ENCODE peak calls at places on chromosome 21, in eight cellular contexts. V is Right ventricle myocardium superior, S is mucosa of descending colon, O is GF-D8, E is Calu3, N is GM03348, I is ACHN, A is left ventricle myocardium inferior. W is an unnamed sample.

GRCh38 chr21:38468989-38469388 is 29.3 kb downstream of the ERG start:
- DNase-seq in A (no peak), N (peak; percentile 44), O (no peak), V (no peak), S (no peak), E (no peak), I (no peak), W (no peak)

GRCh38 chr21:45302082-45303061 is 14.7 kb upstream of the POFUT2 start:
- DNase-seq in A (peak; percentile 85), I (no peak), N (no peak), V (peak; percentile 87), E (no peak), O (peak; percentile 49), S (peak; percentile 50), W (peak; percentile 88)

GRCh38 chr21:44708866-44709425 is 2.4 kb downstream of the TSPEAR start:
- DNase-seq in O (no peak), N (no peak), E (no peak), I (no peak), V (no peak), S (no peak), A (no peak), W (no peak)

GRCh38 chr21:28669331-28669730 is 323.3 kb downstream of the LTN1 start:
- DNase-seq in I (no peak), N (no peak), S (no peak), O (no peak), E (no peak), V (no peak), A (no peak), W (no peak)

GRCh38 chr21:45818904-45819285 is 162.7 kb upstream of the COL6A1 start:
- DNase-seq in V (no peak), E (peak; percentile 24), O (no peak), I (peak; percentile 71), N (peak; percentile 47), A (no peak), S (no peak), W (no peak)

GRCh38 chr21:38888956-38889605 is 83.4 kb downstream of the ETS2 start:
- DNase-seq in E (no peak), N (no peak), V (no peak), S (no peak), A (no peak), O (no peak), I (no peak), W (no peak)

GRCh38 chr21:14620152-14620551 is 74.0 kb upstream of the SAMSN1 start:
- DNase-seq in N (no peak), S (no peak), A (no peak), O (peak; percentile 53), E (no peak), I (no peak), V (no peak), W (no peak)

GRCh38 chr21:43768868-43769167 is 7.3 kb downstream of the CSTB start:
- DNase-seq in N (no peak), V (no peak), E (no peak), A (no peak), I (no peak), O (no peak), S (no peak), W (no peak)

GRCh38 chr21:41634858-41635257 is 126.9 kb upstream of the TMPRSS2 start:
- DNase-seq in N (peak; percentile 43), S (no peak), O (no peak), V (no peak), A (no peak), E (peak; percentile 50), I (no peak), W (no peak)

GRCh38 chr21:25983745-25984144 is 186.8 kb downstream of the APP start:
- DNase-seq in N (no peak), S (no peak), I (no peak), A (no peak), O (no peak), V (no peak), E (no peak), W (no peak)

GRCh38 chr21:34093083-34093482 is 19.7 kb downstream of the MRPS6 start:
- DNase-seq in O (no peak), A (no peak), N (no peak), S (no peak), V (no peak), I (no peak), E (no peak), W (no peak)

W was measured in heart left ventricle.